ENCODE peak calls at places on chromosomes 6 and 20, in four cellular contexts. One of them, this sample, is unnamed.
A peak's percentile ranks its signal among the peaks of the same experiment; 100 is the strongest.

GRCh38 chr6:69796081-69796626 is 656 bp downstream of the LMBRD1 start:
- DNase-seq in K562: no peak
- DNase-seq in GM12878: no peak
- DNase-seq in HL-60: no peak
- DNase-seq in this sample: no peak

GRCh38 chr6:167058261-167058660 is 59.1 kb downstream of the CEP43 start:
- DNase-seq in K562: no peak
- DNase-seq in GM12878: no peak
- DNase-seq in HL-60: no peak
- DNase-seq in this sample: no peak

GRCh38 chr6:46044876-46045617 is 29.4 kb upstream of the CLIC5 start:
- DNase-seq in K562: no peak
- DNase-seq in GM12878: no peak
- DNase-seq in HL-60: no peak
- DNase-seq in this sample: no peak

GRCh38 chr6:160239929-160240690 is 18.5 kb downstream of the SLC22A2 start:
- DNase-seq in K562: no peak
- DNase-seq in GM12878: no peak
- DNase-seq in HL-60: no peak
- DNase-seq in this sample: no peak

GRCh38 chr20:52943185-52943841 is 28.8 kb upstream of the TSHZ2 start:
- DNase-seq in K562: no peak
- DNase-seq in GM12878: no peak
- DNase-seq in HL-60: peak; percentile 10
- DNase-seq in this sample: no peak

GRCh38 chr20:37995856-37996625 is 37.2 kb downstream of the TTI1 start:
- DNase-seq in K562: no peak
- DNase-seq in GM12878: no peak
- DNase-seq in HL-60: no peak
- DNase-seq in this sample: no peak

GRCh38 chr20:24654425-24654824 is 185.0 kb downstream of the SYNDIG1 start:
- DNase-seq in K562: no peak
- DNase-seq in GM12878: no peak
- DNase-seq in HL-60: no peak
- DNase-seq in this sample: no peak

GRCh38 chr6:20306491-20306890 is 94.2 kb upstream of the MBOAT1 start:
- DNase-seq in K562: no peak
- DNase-seq in GM12878: no peak
- DNase-seq in HL-60: no peak
- DNase-seq in this sample: no peak

GRCh38 chr20:48603116-48603818 is 224.5 kb downstream of the PREX1 start:
- DNase-seq in K562: no peak
- DNase-seq in GM12878: no peak
- DNase-seq in HL-60: no peak
- DNase-seq in this sample: no peak

GRCh38 chr6:49087372-49087771 is 375.7 kb downstream of the MMUT start:
- DNase-seq in K562: no peak
- DNase-seq in GM12878: no peak
- DNase-seq in HL-60: no peak
- DNase-seq in this sample: no peak

GRCh38 chr6:31901415-31901952 is 402 bp downstream of the ZBTB12 start:
- DNase-seq in K562: peak; percentile 89
- DNase-seq in GM12878: no peak
- DNase-seq in HL-60: peak; percentile 55
- DNase-seq in this sample: peak; percentile 58

GRCh38 chr6:83884523-83884922 is 25.0 kb downstream of the CYB5R4 start:
- DNase-seq in K562: peak; percentile 39
- DNase-seq in GM12878: peak; percentile 37
- DNase-seq in HL-60: peak; percentile 41
- DNase-seq in this sample: peak; percentile 10

GRCh38 chr20:58584881-58585752 is 66.0 kb upstream of the STX16 start:
- DNase-seq in K562: no peak
- DNase-seq in GM12878: no peak
- DNase-seq in HL-60: no peak
- DNase-seq in this sample: no peak

GRCh38 chr20:58583141-58583540 is 67.9 kb upstream of the APCDD1L start:
- DNase-seq in K562: no peak
- DNase-seq in GM12878: no peak
- DNase-seq in HL-60: no peak
- DNase-seq in this sample: no peak

GRCh38 chr20:58585753-58586540 is 65.1 kb upstream of the STX16 start:
- DNase-seq in K562: no peak
- DNase-seq in GM12878: no peak
- DNase-seq in HL-60: no peak
- DNase-seq in this sample: no peak

GRCh38 chr20:58583586-58583985 is 67.5 kb upstream of the STX16 start:
- DNase-seq in K562: no peak
- DNase-seq in GM12878: no peak
- DNase-seq in HL-60: no peak
- DNase-seq in this sample: no peak

DNA sequence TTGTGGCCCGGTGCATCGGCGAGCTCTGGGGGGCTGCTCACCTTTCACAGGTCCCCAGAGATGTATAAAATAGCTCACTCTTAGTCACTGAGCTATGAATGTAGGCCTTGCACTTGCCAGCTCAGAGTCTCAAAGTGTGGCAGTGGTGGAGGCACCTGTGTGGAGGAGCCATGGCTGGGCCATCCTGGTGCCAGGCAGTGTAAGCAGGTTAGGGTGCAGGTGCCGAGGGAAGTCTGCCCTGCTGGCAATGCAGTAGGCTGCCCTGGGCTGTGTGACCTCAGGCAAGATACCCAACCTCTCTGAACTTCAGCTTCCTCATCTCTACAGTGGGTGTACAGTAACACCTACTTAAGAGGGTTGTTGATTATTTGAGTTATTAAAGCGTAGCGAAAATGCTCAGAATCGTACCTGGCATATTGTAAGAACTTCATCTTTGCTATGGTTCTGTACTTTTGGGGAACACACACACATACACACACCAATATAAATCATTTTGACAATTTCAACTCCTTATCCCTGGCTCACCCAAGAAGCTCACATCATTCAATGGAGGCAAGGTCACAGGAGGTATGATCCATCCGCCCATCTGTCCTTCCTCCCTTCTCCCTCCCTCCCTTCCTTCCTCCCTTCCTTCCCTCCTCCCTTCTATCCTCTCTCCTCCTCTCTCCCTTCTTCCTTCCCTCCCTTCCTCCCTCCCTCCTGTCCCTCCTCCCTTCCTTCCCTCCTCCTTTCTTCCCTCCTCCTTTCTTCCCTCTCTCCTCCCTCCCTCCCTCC is 66.8 kb upstream of the STX16 start:
- DNase-seq in K562: no peak
- DNase-seq in GM12878: no peak
- DNase-seq in HL-60: no peak
- DNase-seq in this sample: no peak
- TF ChIP-seq SPI1 in K562: no peak
- TF ChIP-seq SPI1 in GM12878: no peak
- TF ChIP-seq SPI1 in HL-60: no peak
- TF ChIP-seq SPI1 in this sample: no peak

GRCh38 chr6:140073456-140073855 is 699.0 kb upstream of the CITED2 start:
- DNase-seq in K562: no peak
- DNase-seq in GM12878: no peak
- DNase-seq in HL-60: peak; percentile 14
- DNase-seq in this sample: no peak

GRCh38 chr6:140076078-140076477 is 701.6 kb upstream of the CITED2 start:
- DNase-seq in K562: no peak
- DNase-seq in GM12878: no peak
- DNase-seq in HL-60: no peak
- DNase-seq in this sample: no peak

GRCh38 chr6:140069576-140069975 is 695.1 kb upstream of the CITED2 start:
- DNase-seq in K562: no peak
- DNase-seq in GM12878: no peak
- DNase-seq in HL-60: no peak
- DNase-seq in this sample: no peak

GRCh38 chr6:140071601-140072062 is 697.2 kb upstream of the CITED2 start:
- DNase-seq in K562: no peak
- DNase-seq in GM12878: peak; percentile 3
- DNase-seq in HL-60: no peak
- DNase-seq in this sample: no peak

GRCh38 chr6:140071115-140071514 is 696.7 kb upstream of the CITED2 start:
- DNase-seq in K562: no peak
- DNase-seq in GM12878: no peak
- DNase-seq in HL-60: no peak
- DNase-seq in this sample: no peak
- TF ChIP-seq POLR2AphosphoS5 in K562: no peak
- TF ChIP-seq POLR2AphosphoS5 in GM12878: no peak
- TF ChIP-seq POLR2AphosphoS5 in HL-60: no peak
- TF ChIP-seq POLR2AphosphoS5 in this sample: no peak

GRCh38 chr6:96001891-96002575 is 13.7 kb upstream of the FUT9 start:
- DNase-seq in K562: no peak
- DNase-seq in GM12878: no peak
- DNase-seq in HL-60: no peak
- DNase-seq in this sample: no peak

GRCh38 chr6:96002576-96002910 is 13.2 kb upstream of the FUT9 start:
- DNase-seq in K562: no peak
- DNase-seq in GM12878: no peak
- DNase-seq in HL-60: no peak
- DNase-seq in this sample: no peak

GRCh38 chr6:96007663-96008062 is 8.1 kb upstream of the FUT9 start:
- DNase-seq in K562: no peak
- DNase-seq in GM12878: no peak
- DNase-seq in HL-60: no peak
- DNase-seq in this sample: no peak

GRCh38 chr6:96002912-96003311 is 12.9 kb upstream of the FUT9 start:
- DNase-seq in K562: no peak
- DNase-seq in GM12878: no peak
- DNase-seq in HL-60: no peak
- DNase-seq in this sample: no peak
- TF ChIP-seq SPI1 in K562: no peak
- TF ChIP-seq SPI1 in GM12878: no peak
- TF ChIP-seq SPI1 in HL-60: no peak
- TF ChIP-seq SPI1 in this sample: no peak

DNA sequence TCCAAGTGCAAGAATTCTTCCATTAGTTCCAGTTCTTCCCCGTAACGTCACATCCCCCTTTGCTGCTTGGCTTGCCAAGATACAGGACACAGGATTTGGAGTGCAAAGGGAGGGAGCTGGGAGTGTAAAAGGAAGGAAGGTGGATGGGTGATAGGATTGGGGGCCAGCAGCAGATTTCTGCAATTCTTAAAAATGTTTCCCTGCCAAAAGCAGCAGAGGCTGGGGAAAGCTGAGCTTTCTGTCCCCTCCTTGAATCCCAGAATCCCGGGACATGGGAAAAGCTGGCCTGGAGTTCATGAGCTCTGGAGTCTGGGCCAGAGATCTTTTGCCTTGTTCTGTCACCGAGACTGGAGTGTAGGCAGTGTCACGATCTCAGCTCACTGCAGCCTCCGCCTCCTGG is 60.0 kb upstream of the EPB41L1 start:
- DNase-seq in K562: peak; percentile 4
- DNase-seq in GM12878: no peak
- DNase-seq in HL-60: no peak
- DNase-seq in this sample: no peak
- TF ChIP-seq POLR2AphosphoS5 in K562: no peak
- TF ChIP-seq POLR2AphosphoS5 in GM12878: no peak
- TF ChIP-seq POLR2AphosphoS5 in HL-60: no peak
- TF ChIP-seq POLR2AphosphoS5 in this sample: no peak

GRCh38 chr6:34791842-34792604 is at the start of gene BLTP3A:
- DNase-seq in K562: peak; percentile 95
- DNase-seq in GM12878: no peak
- DNase-seq in HL-60: peak; percentile 73
- DNase-seq in this sample: peak; percentile 92
- TF ChIP-seq SPI1 in K562: peak; percentile 68
- TF ChIP-seq SPI1 in GM12878: no peak
- TF ChIP-seq SPI1 in HL-60: peak; percentile 37
- TF ChIP-seq SPI1 in this sample: peak; percentile 41

GRCh38 chr20:40685349-40685748 is 3.7 kb downstream of the MAFB start:
- DNase-seq in K562: no peak
- DNase-seq in GM12878: no peak
- DNase-seq in HL-60: no peak
- DNase-seq in this sample: no peak
- TF ChIP-seq POLR2AphosphoS5 in K562: no peak
- TF ChIP-seq POLR2AphosphoS5 in GM12878: no peak
- TF ChIP-seq POLR2AphosphoS5 in HL-60: no peak
- TF ChIP-seq POLR2AphosphoS5 in this sample: no peak

DNA sequence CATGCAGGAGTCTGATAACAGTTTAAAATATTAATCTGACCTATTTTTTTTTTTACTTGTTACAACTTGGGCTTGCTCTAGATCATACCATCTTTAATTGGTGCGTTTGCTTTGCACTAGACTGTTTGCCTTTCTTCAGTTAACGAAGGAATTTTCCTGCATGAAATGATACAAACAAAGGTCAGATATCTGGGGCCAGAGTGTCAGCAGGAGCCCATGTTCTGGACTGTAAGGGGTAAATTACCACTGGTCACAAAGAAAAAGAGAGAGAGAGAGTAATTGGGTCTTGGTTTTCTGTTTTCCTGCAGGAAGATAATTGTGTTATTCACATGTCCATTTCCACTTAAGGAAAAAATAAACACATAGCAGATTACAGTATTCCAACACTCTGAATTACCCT is 399.4 kb upstream of the MARCKS start:
- DNase-seq in K562: no peak
- DNase-seq in GM12878: no peak
- DNase-seq in HL-60: no peak
- DNase-seq in this sample: no peak
- TF ChIP-seq SPI1 in K562: no peak
- TF ChIP-seq SPI1 in GM12878: no peak
- TF ChIP-seq SPI1 in HL-60: no peak
- TF ChIP-seq SPI1 in this sample: no peak

DNA sequence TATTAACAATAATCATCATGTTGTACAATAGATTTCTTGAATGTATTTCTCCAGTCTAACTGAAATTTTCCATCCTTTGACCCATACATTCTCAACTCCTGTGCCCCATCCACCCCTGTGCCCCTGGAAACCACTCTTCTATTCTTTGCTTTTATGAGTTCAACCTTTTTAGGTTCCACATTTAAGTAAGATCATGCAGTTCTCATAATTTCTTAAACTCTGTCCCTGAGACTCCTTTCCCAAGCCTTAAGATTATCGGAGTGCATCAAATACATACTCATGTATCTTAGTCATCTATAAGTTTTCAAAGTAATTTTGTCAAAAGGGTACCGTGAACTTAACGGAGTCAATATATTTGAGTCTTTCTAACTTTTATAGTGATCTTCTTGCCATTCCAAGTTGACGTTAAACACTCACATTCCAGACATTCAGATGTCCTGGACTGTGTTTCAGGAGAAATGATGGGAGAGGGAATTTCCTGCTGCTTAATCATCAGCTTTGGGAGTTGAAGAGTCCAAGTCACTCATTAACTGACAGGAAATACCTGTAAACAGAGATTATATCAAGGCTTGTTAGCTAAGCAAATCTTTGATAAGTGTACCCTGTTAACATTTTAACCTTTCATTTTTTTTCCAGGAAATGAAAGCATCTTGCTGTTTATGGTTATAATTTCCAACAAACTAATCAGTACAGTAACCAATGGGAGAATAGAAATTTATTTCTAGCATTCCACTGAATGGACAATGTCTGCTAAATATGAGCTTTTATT is 73.3 kb downstream of the ADGRG6 start:
- DNase-seq in K562: no peak
- DNase-seq in GM12878: no peak
- DNase-seq in HL-60: no peak
- DNase-seq in this sample: no peak
- TF ChIP-seq POLR2AphosphoS5 in K562: no peak
- TF ChIP-seq POLR2AphosphoS5 in GM12878: no peak
- TF ChIP-seq POLR2AphosphoS5 in HL-60: no peak
- TF ChIP-seq POLR2AphosphoS5 in this sample: no peak

GRCh38 chr20:56826971-56827645 is 198.0 kb downstream of the TFAP2C start:
- DNase-seq in K562: no peak
- DNase-seq in GM12878: no peak
- DNase-seq in HL-60: no peak
- DNase-seq in this sample: no peak
- TF ChIP-seq SPI1 in K562: no peak
- TF ChIP-seq SPI1 in GM12878: no peak
- TF ChIP-seq SPI1 in HL-60: no peak
- TF ChIP-seq SPI1 in this sample: no peak